ENCODE peak calls at places on chromosomes 11 and 22, in four cellular contexts. One of them, this sample, is unnamed.

GRCh38 chr22:20002661-20003060 is 14.0 kb downstream of the ARVCF start:
- DNase-seq in A549: no peak
- DNase-seq in HepG2: no peak
- DNase-seq in K562: no peak
- DNase-seq in this sample: no peak

GRCh38 chr22:22422629-22423112 is 85.9 kb downstream of the ZNF280B start:
- DNase-seq in A549: peak
- DNase-seq in HepG2: peak
- DNase-seq in K562: peak
- DNase-seq in this sample: peak

GRCh38 chr11:46369458-46370152 is 11.9 kb upstream of the MDK start:
- DNase-seq in A549: peak
- DNase-seq in HepG2: peak
- DNase-seq in K562: peak
- DNase-seq in this sample: peak

GRCh38 chr22:44735518-44736428 is 16.6 kb upstream of the ARHGAP8 start:
- DNase-seq in A549: peak
- DNase-seq in HepG2: peak
- DNase-seq in K562: peak
- DNase-seq in this sample: peak

GRCh38 chr11:115363426-115363825 is 140.8 kb downstream of the CADM1 start:
- DNase-seq in A549: no peak
- DNase-seq in HepG2: peak
- DNase-seq in K562: no peak
- DNase-seq in this sample: no peak

GRCh38 chr11:132632641-132633124 is 899.6 kb downstream of the OPCML start:
- DNase-seq in A549: no peak
- DNase-seq in HepG2: no peak
- DNase-seq in K562: no peak
- DNase-seq in this sample: no peak

GRCh38 chr22:38267086-38267485 is 5.7 kb downstream of the TMEM184B start:
- DNase-seq in A549: no peak
- DNase-seq in HepG2: no peak
- DNase-seq in K562: peak
- DNase-seq in this sample: no peak

GRCh38 chr11:96524475-96524874 is 134.7 kb downstream of the JRKL start:
- DNase-seq in A549: no peak
- DNase-seq in HepG2: no peak
- DNase-seq in K562: no peak
- DNase-seq in this sample: no peak

GRCh38 chr22:23750744-23751440 is at the start of gene ZNF70:
- DNase-seq in A549: peak
- DNase-seq in HepG2: peak
- DNase-seq in K562: peak
- DNase-seq in this sample: peak

GRCh38 chr11:96388891-96389603 is 665 bp downstream of the CCDC82 start:
- DNase-seq in A549: peak
- DNase-seq in HepG2: peak
- DNase-seq in K562: peak
- DNase-seq in this sample: peak

GRCh38 chr11:59555601-59556114 is 44.3 kb downstream of the OR4D9 start:
- DNase-seq in A549: no peak
- DNase-seq in HepG2: no peak
- DNase-seq in K562: no peak
- DNase-seq in this sample: no peak

GRCh38 chr11:33970984-33971466 is 79.1 kb upstream of the LMO2 start:
- DNase-seq in A549: peak
- DNase-seq in HepG2: peak
- DNase-seq in K562: peak
- DNase-seq in this sample: peak

GRCh38 chr22:46017166-46017565 is 40.2 kb upstream of the WNT7B start:
- DNase-seq in A549: no peak
- DNase-seq in HepG2: no peak
- DNase-seq in K562: no peak
- DNase-seq in this sample: no peak

GRCh38 chr22:27984723-27985122 is 65.7 kb upstream of the PITPNB start:
- DNase-seq in A549: no peak
- DNase-seq in HepG2: no peak
- DNase-seq in K562: no peak
- DNase-seq in this sample: no peak

GRCh38 chr11:128911701-128912100 is 20.5 kb downstream of the KCNJ5 start:
- DNase-seq in A549: no peak
- DNase-seq in HepG2: no peak
- DNase-seq in K562: no peak
- DNase-seq in this sample: no peak

GRCh38 chr11:16611395-16612233 is 126.8 kb upstream of the C11orf58 start:
- DNase-seq in A549: no peak
- DNase-seq in HepG2: no peak
- DNase-seq in K562: no peak
- DNase-seq in this sample: no peak

GRCh38 chr11:19472679-19473078 is 231.9 kb upstream of the E2F8 start:
- DNase-seq in A549: no peak
- DNase-seq in HepG2: no peak
- DNase-seq in K562: no peak
- DNase-seq in this sample: no peak

GRCh38 chr11:121606354-121606753 is 153.6 kb upstream of the SORL1-AS1 start:
- DNase-seq in A549: no peak
- DNase-seq in HepG2: no peak
- DNase-seq in K562: no peak
- DNase-seq in this sample: no peak

GRCh38 chr11:65541093-65542010 is 16.5 kb downstream of the SCYL1 start:
- DNase-seq in A549: no peak
- DNase-seq in HepG2: no peak
- DNase-seq in K562: no peak
- DNase-seq in this sample: no peak

GRCh38 chr22:27613099-27614089 is 188.2 kb downstream of the MN1 start:
- DNase-seq in A549: no peak
- DNase-seq in HepG2: no peak
- DNase-seq in K562: no peak
- DNase-seq in this sample: no peak

GRCh38 chr11:77299528-77299993 is 1.9 kb downstream of the GDPD4 start:
- DNase-seq in A549: peak
- DNase-seq in HepG2: peak
- DNase-seq in K562: peak
- DNase-seq in this sample: no peak

GRCh38 chr11:71962428-71963038 is 33.7 kb downstream of the RNF121 start:
- DNase-seq in A549: no peak
- DNase-seq in HepG2: no peak
- DNase-seq in K562: no peak
- DNase-seq in this sample: no peak

GRCh38 chr22:30221121-30221992 is 25.2 kb downstream of the LIF start:
- DNase-seq in A549: no peak
- DNase-seq in HepG2: no peak
- DNase-seq in K562: no peak
- DNase-seq in this sample: no peak
- TF ChIP-seq NR3C1 in A549: no peak
- TF ChIP-seq NR3C1 in HepG2: no peak
- TF ChIP-seq NR3C1 in K562: no peak
- TF ChIP-seq NR3C1 in this sample: no peak

DNA sequence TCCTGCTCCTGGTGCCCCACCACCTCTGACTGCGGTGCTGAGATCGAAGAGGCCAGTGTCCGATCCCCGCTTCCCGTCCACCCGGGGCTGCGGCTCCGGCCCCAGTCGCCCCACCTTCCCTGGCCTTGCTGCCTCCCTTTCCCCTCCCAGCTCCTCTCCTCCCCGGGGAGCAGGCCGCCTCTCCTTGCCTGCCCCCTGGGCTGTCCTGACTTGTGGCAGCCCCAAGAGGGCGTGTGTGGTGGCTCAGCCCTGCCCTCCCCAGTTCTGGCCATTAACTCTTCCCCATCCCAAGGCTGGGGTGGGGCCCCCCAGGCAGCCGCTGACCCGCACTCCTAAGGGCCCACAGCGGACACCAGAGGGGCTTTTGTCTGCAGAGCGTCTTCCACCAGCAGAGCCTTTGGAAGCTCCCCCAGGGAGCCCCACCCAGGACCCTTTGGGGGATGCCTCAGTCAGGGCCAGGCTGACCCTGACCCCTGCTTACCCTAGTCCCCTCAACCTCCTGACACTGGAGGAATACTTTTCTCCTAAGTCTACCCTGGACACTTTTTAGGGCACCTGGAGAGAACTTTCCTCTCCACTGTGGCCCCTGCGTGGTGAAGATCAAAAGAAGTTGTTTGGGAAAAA is 16.7 kb downstream of the RTN4RL2 start:
- DNase-seq in A549: peak
- DNase-seq in HepG2: no peak
- DNase-seq in K562: no peak
- DNase-seq in this sample: peak
- TF ChIP-seq NR3C1 in A549: no peak
- TF ChIP-seq NR3C1 in HepG2: no peak
- TF ChIP-seq NR3C1 in K562: no peak
- TF ChIP-seq NR3C1 in this sample: no peak

DNA sequence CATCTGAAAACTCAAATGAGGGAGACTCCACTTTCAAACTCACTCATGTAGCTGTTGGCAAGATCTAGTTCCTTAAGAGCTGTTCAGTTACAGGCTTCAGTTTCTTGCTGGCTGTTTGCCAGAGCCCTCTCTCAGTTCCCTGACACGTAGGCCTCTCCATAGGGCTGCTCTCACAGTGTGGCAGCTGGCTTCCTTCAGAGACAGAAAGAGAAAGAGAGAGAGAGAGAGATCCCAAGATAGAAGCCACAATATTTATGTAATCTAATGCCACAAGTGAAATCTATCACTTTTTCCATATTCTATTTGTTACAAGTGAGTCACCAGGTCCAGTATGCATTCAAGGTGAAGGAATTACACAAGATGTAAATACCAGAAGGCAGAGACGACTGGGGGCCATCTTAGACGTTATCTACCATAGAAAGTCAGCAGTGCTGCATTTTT is 168.8 kb downstream of the RCN1 start:
- DNase-seq in A549: no peak
- DNase-seq in HepG2: no peak
- DNase-seq in K562: no peak
- DNase-seq in this sample: no peak
- TF ChIP-seq NR3C1 in A549: no peak
- TF ChIP-seq NR3C1 in HepG2: no peak
- TF ChIP-seq NR3C1 in K562: no peak
- TF ChIP-seq NR3C1 in this sample: no peak

GRCh38 chr11:695332-695605 is 247 bp upstream of the DEAF1 start:
- DNase-seq in A549: no peak
- DNase-seq in HepG2: no peak
- DNase-seq in K562: no peak
- DNase-seq in this sample: no peak

GRCh38 chr11:697811-698311 is 2.2 kb downstream of the TMEM80 start:
- DNase-seq in A549: no peak
- DNase-seq in HepG2: no peak
- DNase-seq in K562: no peak
- DNase-seq in this sample: no peak

GRCh38 chr11:698493-699115 is 3.0 kb downstream of the TMEM80 start:
- DNase-seq in A549: no peak
- DNase-seq in HepG2: no peak
- DNase-seq in K562: no peak
- DNase-seq in this sample: no peak

GRCh38 chr11:695606-696381 is at the start of gene TMEM80:
- DNase-seq in A549: peak
- DNase-seq in HepG2: peak
- DNase-seq in K562: peak
- DNase-seq in this sample: peak

GRCh38 chr11:697028-697491 is 1.4 kb downstream of the TMEM80 start:
- DNase-seq in A549: no peak
- DNase-seq in HepG2: no peak
- DNase-seq in K562: no peak
- DNase-seq in this sample: no peak
- TF ChIP-seq NR3C1 in A549: no peak
- TF ChIP-seq NR3C1 in HepG2: no peak
- TF ChIP-seq NR3C1 in K562: no peak
- TF ChIP-seq NR3C1 in this sample: no peak

GRCh38 chr11:2805388-2806057 is 80.1 kb downstream of the CDKN1C start:
- DNase-seq in A549: no peak
- DNase-seq in HepG2: no peak
- DNase-seq in K562: no peak
- DNase-seq in this sample: peak

GRCh38 chr11:2804189-2804588 is 81.4 kb downstream of the CDKN1C start:
- DNase-seq in A549: no peak
- DNase-seq in HepG2: no peak
- DNase-seq in K562: no peak
- DNase-seq in this sample: peak

GRCh38 chr11:2806351-2807058 is 79.1 kb downstream of the CDKN1C start:
- DNase-seq in A549: no peak
- DNase-seq in HepG2: no peak
- DNase-seq in K562: no peak
- DNase-seq in this sample: peak

GRCh38 chr11:2803186-2804057 is 82.2 kb downstream of the CDKN1C start:
- DNase-seq in A549: no peak
- DNase-seq in HepG2: no peak
- DNase-seq in K562: no peak
- DNase-seq in this sample: peak

GRCh38 chr11:2804701-2805387 is 80.7 kb downstream of the CDKN1C start:
- DNase-seq in A549: no peak
- DNase-seq in HepG2: no peak
- DNase-seq in K562: no peak
- DNase-seq in this sample: peak
- TF ChIP-seq NR3C1 in A549: no peak
- TF ChIP-seq NR3C1 in HepG2: no peak
- TF ChIP-seq NR3C1 in K562: no peak
- TF ChIP-seq NR3C1 in this sample: no peak

This sample was measured in WTC11.